ENCODE peak calls at places on chromosomes 13 and 19, in four cellular contexts. M is spleen, L is fibroblast of mammary gland, A is HCT116. X is an unnamed sample.

GRCh38 chr19:15008308-15008707 is 28.6 kb upstream of the SLC1A6 start:
- DNase-seq in M (no peak), L (no peak), A (no peak), X (no peak)

GRCh38 chr19:2636897-2637683 is 65.4 kb downstream of the GNG7 start:
- DNase-seq in M (peak), L (peak), A (no peak), X (no peak)

GRCh38 chr13:71218960-71219359 is 648.0 kb downstream of the DACH1 start:
- DNase-seq in M (no peak), L (no peak), A (no peak), X (no peak)

GRCh38 chr19:33280351-33280921 is 21.9 kb downstream of the CEBPA start:
- DNase-seq in M (no peak), L (no peak), A (no peak), X (no peak)

GRCh38 chr19:30224689-30225606 is 147.2 kb upstream of the ZNF536 start:
- DNase-seq in M (no peak), L (no peak), A (no peak), X (no peak)

GRCh38 chr13:100809856-100810255 is 135.3 kb upstream of the TMTC4 start:
- DNase-seq in M (no peak), L (no peak), A (no peak), X (no peak)

GRCh38 chr19:45098521-45099464 is 5.8 kb downstream of the PPP1R37 start:
- DNase-seq in M (no peak), L (peak), A (no peak), X (no peak)

GRCh38 chr19:55161571-55162322 is 4.2 kb upstream of the TNNI3 start:
- DNase-seq in M (no peak), L (no peak), A (no peak), X (no peak)

GRCh38 chr13:68888832-68889231 is 1218.8 kb upstream of the ATXN8OS start:
- DNase-seq in M (no peak), L (no peak), A (peak), X (no peak)

GRCh38 chr19:13033819-13034611 is 38.7 kb downstream of the NFIX start:
- DNase-seq in M (no peak), L (peak), A (peak), X (no peak)

GRCh38 chr13:40187324-40187795 is 479.1 kb downstream of the FOXO1 start:
- DNase-seq in M (peak), L (no peak), A (no peak), X (no peak)

GRCh38 chr13:32134991-32135390 is 103.4 kb downstream of the FRY start:
- DNase-seq in M (no peak), L (no peak), A (no peak), X (no peak)

GRCh38 chr13:45339867-45340266 is 1.1 kb downstream of the TPT1 start:
- DNase-seq in M (no peak), L (no peak), A (no peak), X (no peak)

GRCh38 chr19:2586196-2586595 is 110.3 kb downstream of the GADD45B start:
- DNase-seq in M (peak), L (no peak), A (no peak), X (no peak)

GRCh38 chr19:15866646-15867045 is 31.2 kb downstream of the CYP4F2 start:
- DNase-seq in M (no peak), L (no peak), A (no peak), X (no peak)

GRCh38 chr13:46295531-46296464 is 84.1 kb downstream of the LRRC63 start:
- DNase-seq in M (no peak), L (peak), A (no peak), X (peak)

GRCh38 chr19:30780032-30780431 is 407.8 kb downstream of the ZNF536 start:
- DNase-seq in M (no peak), L (peak), A (no peak), X (no peak)

GRCh38 chr13:73399347-73400216 is 340.8 kb downstream of the KLF5 start:
- DNase-seq in M (no peak), L (no peak), A (no peak), X (no peak)

GRCh38 chr19:46571495-46571894 is 29.6 kb upstream of the CALM3 start:
- DNase-seq in M (no peak), L (peak), A (peak), X (no peak)

GRCh38 chr19:42290523-42291436 is 11.2 kb upstream of the PRR19 start:
- DNase-seq in M (peak), L (no peak), A (no peak), X (no peak)

GRCh38 chr19:46732172-46732938 is 13.5 kb upstream of the FKRP start:
- DNase-seq in M (peak), L (no peak), A (no peak), X (no peak)

GRCh38 chr13:38821753-38822551 is 135.1 kb downstream of the FREM2 start:
- DNase-seq in M (no peak), L (no peak), A (no peak), X (no peak)

GRCh38 chr13:113364371-113364932 is 522 bp upstream of the GRTP1 start:
- DNase-seq in M (no peak), L (no peak), A (no peak), X (no peak)

GRCh38 chr19:29675650-29676186 is 10.5 kb downstream of the PLEKHF1 start:
- DNase-seq in M (peak), L (no peak), A (no peak), X (no peak)

GRCh38 chr13:97015661-97016350 is 21.5 kb upstream of the OXGR1 start:
- DNase-seq in M (no peak), L (no peak), A (no peak), X (no peak)

GRCh38 chr19:52898101-52898500 is 666 bp upstream of the ZNF320 start:
- DNase-seq in M (peak), L (peak), A (no peak), X (no peak)

GRCh38 chr13:31742102-31742695 is 2.9 kb downstream of the RXFP2 start:
- DNase-seq in M (no peak), L (peak), A (peak), X (peak)

DNA sequence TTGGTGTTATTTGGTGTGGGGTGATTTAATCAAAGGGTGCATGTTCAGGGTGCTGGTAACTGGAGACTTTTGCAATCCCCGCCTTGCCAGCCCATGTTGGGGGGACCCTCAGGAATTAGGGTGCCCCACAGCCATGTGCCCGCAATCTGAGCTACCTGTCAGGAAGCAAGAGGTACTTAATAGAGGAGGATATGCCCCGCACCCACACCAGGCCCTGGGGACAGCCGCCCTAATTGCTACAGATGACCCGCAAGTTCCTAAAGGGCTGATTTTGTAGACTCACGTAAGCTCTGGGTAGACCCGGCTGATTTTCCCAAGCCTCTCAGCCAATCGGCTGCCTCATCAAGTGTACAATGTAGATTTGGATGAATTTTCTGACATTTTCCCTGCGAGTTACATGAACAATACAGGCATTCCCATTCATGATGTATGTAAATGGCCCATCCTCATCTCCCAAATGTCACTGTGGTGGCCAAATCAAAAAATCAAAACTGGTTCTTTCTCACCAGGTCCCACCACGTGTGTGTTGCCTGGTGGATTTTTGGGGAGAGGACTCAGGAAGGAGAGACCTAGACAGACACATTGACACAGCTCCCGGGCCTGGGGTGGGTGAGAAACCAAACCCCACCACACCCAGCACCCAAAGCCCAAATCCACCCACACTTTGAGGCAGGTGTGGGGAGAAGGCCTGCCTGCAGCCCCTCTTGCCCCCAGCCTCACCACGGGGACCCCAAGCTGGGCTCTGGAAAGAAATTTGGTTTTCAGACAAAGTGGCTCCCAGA is 119.2 kb upstream of the SPACA7 start:
- DNase-seq in M (no peak), L (no peak), A (no peak), X (no peak)
- H3K4me3 ChIP-seq in M (no peak), L (no peak), A (no peak), X (no peak)

DNA sequence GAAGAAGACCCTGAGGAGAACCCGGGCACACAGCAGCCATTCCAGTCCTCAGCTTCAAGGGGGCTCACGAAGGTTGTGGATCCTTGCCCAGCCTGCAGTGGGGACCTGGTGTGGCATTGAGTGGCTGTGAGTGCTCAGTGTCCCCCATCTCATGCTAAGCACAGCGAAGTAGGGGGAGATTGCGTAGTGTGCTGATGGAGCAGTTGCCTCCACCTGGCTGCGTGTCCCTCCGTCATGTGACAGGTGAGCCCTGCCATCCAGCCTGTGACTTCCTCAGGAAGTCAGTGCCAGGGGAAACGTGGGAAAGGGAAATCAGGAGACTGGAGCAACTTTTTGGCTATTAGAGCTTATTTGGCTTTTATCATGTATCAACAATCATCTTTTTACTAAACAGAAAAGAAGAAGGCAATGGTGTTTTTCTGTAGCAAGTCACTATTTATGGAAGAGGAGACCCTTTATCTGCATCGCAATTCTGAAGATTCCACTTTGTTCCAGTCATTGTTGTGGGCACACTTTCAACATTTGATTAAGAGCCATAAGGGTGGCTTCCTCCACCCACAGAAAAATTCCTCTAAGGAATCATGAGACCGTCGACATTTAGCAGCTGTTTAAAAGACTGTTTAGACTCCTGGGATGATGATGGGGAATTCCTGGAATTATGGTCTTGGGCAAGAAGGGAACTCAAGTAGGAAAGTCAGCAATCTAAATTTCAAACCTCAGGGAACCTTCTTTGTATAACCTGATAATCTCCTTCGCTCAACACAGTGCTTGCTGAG is 126.8 kb upstream of the SPATA13 start:
- DNase-seq in M (no peak), L (peak), A (no peak), X (peak)
- H3K4me3 ChIP-seq in M (no peak), L (no peak), A (no peak), X (no peak)

DNA sequence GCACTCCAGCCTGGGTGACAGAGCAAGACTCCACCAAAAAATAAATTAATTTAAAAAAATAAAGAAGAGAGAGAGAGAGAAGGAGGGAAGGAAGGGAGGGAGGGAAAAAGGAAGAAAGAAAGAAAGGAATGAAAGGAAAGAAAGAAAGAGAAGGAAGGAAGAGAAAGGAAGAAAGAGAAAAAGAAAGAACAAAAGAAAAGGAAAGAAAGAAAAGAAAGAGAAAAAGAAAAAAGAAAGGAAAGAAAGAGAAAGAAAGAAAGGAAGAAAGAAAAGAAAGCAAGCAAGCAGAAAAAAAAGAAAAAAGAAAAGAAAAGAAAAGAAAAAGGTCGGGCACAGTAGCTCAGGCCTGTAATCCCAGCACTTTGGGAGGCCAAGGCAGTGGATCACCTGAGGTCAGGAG is 14.9 kb upstream of the ZNRF4 start:
- DNase-seq in M (no peak), L (no peak), A (no peak), X (no peak)
- H3K4me3 ChIP-seq in M (no peak), L (no peak), A (no peak), X (no peak)

GRCh38 chr19:11580665-11581418 is 3.4 kb upstream of the ACP5 start:
- DNase-seq in M (no peak), L (no peak), A (no peak), X (no peak)
- H3K4me3 ChIP-seq in M (no peak), L (no peak), A (no peak), X (no peak)

GRCh38 chr13:30341815-30342570 is 34.6 kb upstream of the KATNAL1 start:
- DNase-seq in M (no peak), L (peak), A (peak), X (peak)
- H3K4me3 ChIP-seq in M (no peak), L (no peak), A (peak), X (peak)

GRCh38 chr13:30305456-30305855 is 1.9 kb downstream of the KATNAL1 start:
- DNase-seq in M (no peak), L (no peak), A (no peak), X (no peak)
- H3K4me3 ChIP-seq in M (no peak), L (peak), A (no peak), X (no peak)

X was measured in HFF-Myc.